ENCODE peak calls at places on chromosomes 13 and 19, in ten cellular contexts. M is brain microvascular endothelial cell, K is neural progenitor cell, R is B cell, Y is CD14-positive monocyte, C is H1, N is neural crest cell, E is nephron progenitor cell, G is type B pancreatic cell, A is HCT116. O is an unnamed sample.

GRCh38 chr19:35045667-35046300 is 4.3 kb downstream of the HPN start:
- DNase-seq in C (no peak), Y (no peak), A (no peak), K (peak), G (no peak), R (peak), E (no peak), M (peak), N (no peak), O (peak)

GRCh38 chr19:16400911-16401675 is 70.7 kb downstream of the EPS15L1 start:
- DNase-seq in Y (peak), A (no peak), C (no peak), E (no peak), K (no peak), G (no peak), N (no peak), R (no peak), M (no peak), O (no peak)

GRCh38 chr19:47280183-47280797 is 5.6 kb downstream of the INAFM1 start:
- DNase-seq in A (no peak), Y (no peak), E (peak), M (no peak), K (peak), G (no peak), R (no peak), N (peak), C (no peak), O (peak)

GRCh38 chr13:45626731-45627374 is 11.3 kb upstream of the ERICH6B start:
- DNase-seq in A (no peak), N (no peak), Y (no peak), R (no peak), G (no peak), M (peak), K (no peak), E (no peak), C (no peak), O (no peak)

GRCh38 chr13:96632536-96633320 is 361.5 kb downstream of the OXGR1 start:
- DNase-seq in N (no peak), G (no peak), M (peak), K (no peak), E (no peak), C (no peak), R (no peak), Y (no peak), A (no peak), O (no peak)

GRCh38 chr13:105047676-105048295 is 1487.7 kb downstream of the EFNB2 start:
- DNase-seq in Y (no peak), N (no peak), C (no peak), E (no peak), G (no peak), A (no peak), K (no peak), R (no peak), M (no peak), O (no peak)

GRCh38 chr13:51465124-51465523 is 12.3 kb upstream of the INTS6 start:
- DNase-seq in C (no peak), R (no peak), M (no peak), Y (no peak), G (no peak), E (no peak), A (no peak), K (no peak), N (no peak), O (no peak)

GRCh38 chr13:113915012-113915763 is 51.3 kb upstream of the GAS6 start:
- DNase-seq in A (no peak), G (peak), E (no peak), C (no peak), M (no peak), Y (no peak), N (no peak), K (no peak), R (peak), O (no peak)

GRCh38 chr19:54424660-54425381 is 9.6 kb downstream of the TTYH1 start:
- DNase-seq in E (no peak), Y (no peak), R (no peak), C (no peak), G (no peak), M (no peak), K (no peak), N (no peak), A (no peak), O (no peak)

GRCh38 chr13:95156208-95156607 is 145.0 kb downstream of the ABCC4 start:
- DNase-seq in E (no peak), A (no peak), Y (no peak), N (no peak), C (no peak), G (no peak), R (no peak), K (no peak), M (peak), O (no peak)

GRCh38 chr13:36454962-36455361 is 22.7 kb downstream of the CCNA1 start:
- DNase-seq in Y (no peak), A (no peak), C (no peak), G (no peak), M (no peak), K (no peak), R (no peak), E (no peak), N (no peak), O (no peak)

GRCh38 chr19:29724741-29725140 is 9.7 kb upstream of the C19orf12 start:
- DNase-seq in E (no peak), R (no peak), M (no peak), C (no peak), N (no peak), G (no peak), K (no peak), Y (no peak), A (no peak), O (no peak)

GRCh38 chr13:39130298-39130697 is 92.0 kb downstream of the NHLRC3 start:
- DNase-seq in Y (no peak), E (no peak), N (no peak), R (no peak), C (peak), A (no peak), G (no peak), K (peak), M (no peak), O (no peak)

GRCh38 chr13:106096661-106097092 is 438.8 kb downstream of the EFNB2 start:
- DNase-seq in A (peak), N (no peak), K (no peak), R (no peak), Y (no peak), M (no peak), G (no peak), E (no peak), C (no peak), O (no peak)

GRCh38 chr19:34041922-34042521 is 130.3 kb upstream of the LSM14A start:
- DNase-seq in G (no peak), R (peak), M (peak), A (peak), K (peak), N (peak), C (peak), Y (peak), E (peak), O (peak)

GRCh38 chr19:53394522-53394973 is 401 bp upstream of the ZNF765 start:
- DNase-seq in R (no peak), N (no peak), Y (no peak), C (no peak), E (peak), G (no peak), A (no peak), K (peak), M (no peak), O (peak)

GRCh38 chr19:33024398-33024797 is 40.3 kb downstream of the RHPN2 start:
- DNase-seq in C (no peak), G (no peak), M (no peak), E (no peak), Y (no peak), A (peak), N (no peak), K (no peak), R (no peak), O (no peak)

GRCh38 chr19:45128806-45129205 is 32.0 kb downstream of the NKPD1 start:
- DNase-seq in Y (no peak), N (no peak), R (no peak), G (no peak), M (no peak), E (no peak), C (no peak), A (no peak), K (no peak), O (no peak)

GRCh38 chr19:17370026-17370587 is 7.0 kb downstream of the PLVAP start:
- DNase-seq in G (no peak), Y (peak), M (no peak), C (no peak), K (no peak), N (no peak), E (no peak), R (no peak), A (no peak), O (peak)

GRCh38 chr13:110512198-110512740 is 49.3 kb downstream of the RAB20 start:
- DNase-seq in C (no peak), A (no peak), R (no peak), G (no peak), K (no peak), M (no peak), E (no peak), N (no peak), Y (no peak), O (no peak)

GRCh38 chr13:33283195-33283910 is 2.2 kb downstream of the STARD13 start:
- DNase-seq in E (no peak), R (no peak), C (no peak), A (no peak), K (no peak), G (no peak), Y (no peak), M (no peak), N (no peak), O (no peak)

GRCh38 chr13:111981446-111982165 is 85.3 kb upstream of the SOX1 start:
- DNase-seq in Y (no peak), K (no peak), C (no peak), R (no peak), M (no peak), G (peak), A (no peak), E (no peak), N (no peak), O (no peak)

GRCh38 chr19:19021115-19021514 is 12.2 kb downstream of the SUGP2 start:
- DNase-seq in R (no peak), E (no peak), G (no peak), C (no peak), M (peak), Y (no peak), N (no peak), K (no peak), A (no peak), O (no peak)

GRCh38 chr13:75219479-75220237 is 262.3 kb downstream of the TBC1D4 start:
- DNase-seq in K (peak), Y (peak), G (peak), R (peak), A (peak), E (peak), N (peak), M (peak), C (peak), O (peak)

GRCh38 chr19:41928221-41928683 is at the start of gene ERFL:
- DNase-seq in N (no peak), K (peak), R (no peak), G (no peak), A (no peak), M (no peak), Y (no peak), C (no peak), E (peak), O (no peak)

GRCh38 chr13:24341439-24341838 is 32.1 kb downstream of the C1QTNF9 start:
- DNase-seq in C (no peak), R (no peak), Y (no peak), E (no peak), G (no peak), K (no peak), M (no peak), N (no peak), A (peak), O (no peak)

GRCh38 chr13:102267191-102267590 is 134.7 kb downstream of the FGF14 start:
- DNase-seq in N (no peak), R (no peak), G (no peak), M (no peak), Y (no peak), K (no peak), E (no peak), A (no peak), C (no peak), O (no peak)

GRCh38 chr13:108031859-108032258 is 183.5 kb downstream of the LIG4 start:
- DNase-seq in R (no peak), Y (no peak), M (no peak), E (no peak), C (no peak), G (no peak), N (no peak), A (no peak), K (peak), O (no peak)

GRCh38 chr13:63540042-63540441 is 2124.4 kb upstream of the PCDH20 start:
- DNase-seq in M (no peak), C (no peak), E (no peak), A (no peak), K (no peak), G (no peak), R (no peak), Y (no peak), N (no peak), O (no peak)

GRCh38 chr19:2663920-2664571 is 38.4 kb downstream of the GNG7 start:
- DNase-seq in R (peak), E (no peak), A (no peak), K (no peak), Y (no peak), M (no peak), G (no peak), N (peak), C (no peak), O (peak)
- TF ChIP-seq CTCF in R (peak), E (no peak), A (no peak), K (no peak), Y (peak), M (peak), G (no peak), N (no peak), C (peak), O (peak)

GRCh38 chr19:14072535-14073231 is at the start of gene MISP3:
- DNase-seq in A (no peak), M (no peak), N (no peak), K (peak), E (peak), R (no peak), Y (no peak), G (no peak), C (no peak), O (peak)

GRCh38 chr19:14070268-14071050 is 2.1 kb upstream of the MISP3 start:
- DNase-seq in M (no peak), Y (no peak), E (no peak), A (no peak), C (no peak), R (no peak), N (no peak), G (no peak), K (no peak), O (no peak)

GRCh38 chr19:14073925-14074838 is 1.6 kb downstream of the MISP3 start:
- DNase-seq in C (no peak), E (peak), A (no peak), N (no peak), Y (no peak), R (no peak), K (no peak), G (no peak), M (no peak), O (no peak)

GRCh38 chr19:14078406-14078805 is 5.8 kb downstream of the MISP3 start:
- DNase-seq in C (no peak), N (no peak), M (no peak), G (no peak), A (no peak), E (no peak), K (no peak), R (no peak), Y (no peak), O (no peak)

GRCh38 chr19:14073232-14073924 is 792 bp downstream of the MISP3 start:
- DNase-seq in M (peak), G (peak), N (peak), E (peak), A (no peak), C (no peak), K (peak), Y (no peak), R (peak), O (peak)
- TF ChIP-seq CTCF in M (peak), G (peak), N (peak), E (no peak), A (no peak), C (peak), K (peak), Y (peak), R (peak), O (peak)

GRCh38 chr13:97849305-97849704 is 104.2 kb upstream of the IPO5 start:
- DNase-seq in M (no peak), N (no peak), R (no peak), K (peak), A (peak), C (no peak), E (no peak), G (no peak), Y (no peak), O (peak)
- TF ChIP-seq CTCF in M (peak), N (peak), R (no peak), K (peak), A (peak), C (peak), E (peak), G (peak), Y (no peak), O (no peak)

GRCh38 chr13:99610702-99611289 is 109.5 kb downstream of the TM9SF2 start:
- DNase-seq in G (no peak), E (no peak), N (no peak), A (no peak), Y (no peak), C (no peak), K (no peak), R (no peak), M (no peak), O (no peak)
- TF ChIP-seq CTCF in G (peak), E (no peak), N (peak), A (no peak), Y (no peak), C (no peak), K (peak), R (no peak), M (peak), O (no peak)